ENCODE peak calls at places on chromosome 1, in four cellular contexts. S is BJ; W is NCI-H1092; D is stimulated activated CD4-positive, alpha-beta T cell treated with anti-CD3 and anti-CD28 coated beads, TNF-alpha, amount 100 ng/mL, for 48 hours. H is an unnamed sample.

GRCh38 chr1:220487297-220487820 is 40.6 kb upstream of the MARK1 start:
- DNase-seq in S (peak; percentile 26), W (peak; percentile 4), D (peak; percentile 33), H (no peak)

GRCh38 chr1:230243583-230244377 is 176.7 kb downstream of the GALNT2 start:
- DNase-seq in S (no peak), W (no peak), D (no peak), H (no peak)

GRCh38 chr1:168465942-168466702 is 77.7 kb downstream of the XCL2 start:
- DNase-seq in S (no peak), W (peak; percentile 64), D (peak; percentile 38), H (peak; percentile 13)

GRCh38 chr1:55993608-55994251 is 585.6 kb downstream of the PLPP3 start:
- DNase-seq in S (no peak), W (no peak), D (no peak), H (no peak)

GRCh38 chr1:82177190-82177589 is 376.5 kb downstream of the ADGRL2 start:
- DNase-seq in S (no peak), W (no peak), D (no peak), H (no peak)

GRCh38 chr1:115680730-115681111 is 39.0 kb downstream of the VANGL1 start:
- DNase-seq in S (no peak), W (no peak), D (no peak), H (no peak)

GRCh38 chr1:171917361-171917760 is 76.1 kb downstream of the DNM3 start:
- DNase-seq in S (no peak), W (no peak), D (no peak), H (no peak)

GRCh38 chr1:11285883-11286734 is 13.1 kb downstream of the UBIAD1 start:
- DNase-seq in S (no peak), W (no peak), D (no peak), H (peak; percentile 54)

GRCh38 chr1:145545055-145545454 is 62.7 kb upstream of the GPR89A start:
- DNase-seq in S (no peak), W (no peak), D (no peak), H (no peak)

GRCh38 chr1:167136191-167136614 is 42.3 kb downstream of the STYXL2 start:
- DNase-seq in S (peak; percentile 13), W (no peak), D (no peak), H (no peak)

GRCh38 chr1:202998836-202999750 is 8.1 kb upstream of the TMEM183A start:
- DNase-seq in S (no peak), W (peak; percentile 63), D (peak; percentile 58), H (peak; percentile 6)

GRCh38 chr1:2787163-2787911 is 14.2 kb downstream of the TTC34 start:
- DNase-seq in S (no peak), W (no peak), D (no peak), H (no peak)

GRCh38 chr1:109472779-109473178 is 6.4 kb downstream of the SYPL2 start:
- DNase-seq in S (no peak), W (no peak), D (no peak), H (no peak)

GRCh38 chr1:117341123-117341522 is 26.1 kb upstream of the MAN1A2 start:
- DNase-seq in S (no peak), W (no peak), D (no peak), H (no peak)

GRCh38 chr1:160363951-160364350 is 2.9 kb upstream of the NHLH1 start:
- DNase-seq in S (no peak), W (no peak), D (no peak), H (no peak)

GRCh38 chr1:201610806-201611205 is 71.9 kb downstream of the NAV1 start:
- DNase-seq in S (no peak), W (peak; percentile 38), D (no peak), H (no peak)

GRCh38 chr1:13697738-13698137 is 2.2 kb upstream of the PRDM2 start:
- DNase-seq in S (no peak), W (no peak), D (no peak), H (no peak)

GRCh38 chr1:1068374-1069060 is 5.6 kb downstream of the RNF223 start:
- DNase-seq in S (no peak), W (no peak), D (no peak), H (no peak)

GRCh38 chr1:17239420-17239819 is 9.5 kb upstream of the PADI3 start:
- DNase-seq in S (no peak), W (peak; percentile 63), D (no peak), H (peak; percentile 6)

GRCh38 chr1:20823879-20824278 is 36.8 kb upstream of the HP1BP3 start:
- DNase-seq in S (no peak), W (no peak), D (no peak), H (no peak)

GRCh38 chr1:26318338-26319064 is 743 bp downstream of the CD52 start:
- DNase-seq in S (no peak), W (no peak), D (no peak), H (no peak)

GRCh38 chr1:224497714-224498573 is 63.3 kb upstream of the WDR26 start:
- DNase-seq in S (peak; percentile 54), W (no peak), D (peak; percentile 63), H (peak; percentile 27)

GRCh38 chr1:2275796-2276536 is 47.8 kb downstream of the SKI start:
- DNase-seq in S (no peak), W (no peak), D (no peak), H (no peak)

GRCh38 chr1:39940980-39941871 is 13.7 kb upstream of the MFSD2A start:
- DNase-seq in S (no peak), W (no peak), D (no peak), H (no peak)

GRCh38 chr1:60575326-60575874 is 501.8 kb upstream of the C1orf87 start:
- DNase-seq in S (no peak), W (no peak), D (no peak), H (no peak)

GRCh38 chr1:216237927-216238550 is 185.2 kb downstream of the USH2A start:
- DNase-seq in S (no peak), W (no peak), D (no peak), H (no peak)

GRCh38 chr1:1841575-1841991 is 49.3 kb downstream of the GNB1 start:
- DNase-seq in S (peak; percentile 39), W (no peak), D (no peak), H (peak; percentile 8)

GRCh38 chr1:169928438-169929209 is 34.9 kb upstream of the SCYL3 start:
- DNase-seq in S (no peak), W (peak; percentile 6), D (no peak), H (no peak)

GRCh38 chr1:38014171-38014570 is 1.6 kb downstream of the UTP11 start:
- DNase-seq in S (no peak), W (no peak), D (no peak), H (no peak)

GRCh38 chr1:1040004-1040991 is 20.4 kb downstream of the AGRN start:
- DNase-seq in S (no peak), W (no peak), D (peak; percentile 78), H (peak; percentile 16)

GRCh38 chr1:36380003-36380631 is 5.6 kb downstream of the STK40 start:
- DNase-seq in S (no peak), W (no peak), D (no peak), H (no peak)

GRCh38 chr1:40976952-40977690 is 2.4 kb upstream of the CTPS1 start:
- DNase-seq in S (peak; percentile 43), W (no peak), D (no peak), H (no peak)

GRCh38 chr1:168135982-168136708 is 585 bp downstream of the GPR161 start:
- DNase-seq in S (no peak), W (no peak), D (no peak), H (no peak)

GRCh38 chr1:59243544-59243943 is 53.4 kb upstream of the FGGY start:
- DNase-seq in S (no peak), W (peak; percentile 33), D (no peak), H (no peak)

GRCh38 chr1:245156041-245156735 is 1.4 kb downstream of the KIF26B start:
- DNase-seq in S (no peak), W (peak; percentile 85), D (peak; percentile 84), H (peak; percentile 41)

GRCh38 chr1:216632980-216633379 is 90.2 kb downstream of the ESRRG start:
- DNase-seq in S (no peak), W (no peak), D (no peak), H (no peak)

GRCh38 chr1:71521655-71522264 is 440.9 kb upstream of the ZRANB2 start:
- DNase-seq in S (no peak), W (peak; percentile 0), D (no peak), H (no peak)

GRCh38 chr1:200081151-200081981 is 53.9 kb downstream of the NR5A2 start:
- DNase-seq in S (no peak), W (no peak), D (no peak), H (no peak)

GRCh38 chr1:161217831-161218230 is 2.7 kb downstream of the FCER1G start:
- DNase-seq in S (no peak), W (no peak), D (no peak), H (no peak)